ENCODE peak calls at places on chromosomes 13 and 19, in five cellular contexts. One of them, this sample, is unnamed.

GRCh38 chr13:69565334-69565733 is 542.3 kb upstream of the ATXN8OS start:
- DNase-seq in RWPE1: no peak
- DNase-seq in posterior vena cava: no peak
- DNase-seq in activated CD4-positive, alpha-beta T cell treated with anti-CD3 and anti-CD28 coated beads for 24 hours: no peak
- DNase-seq in NCI-H1048: no peak
- DNase-seq in this sample: no peak

GRCh38 chr13:100596516-100596915 is 7.9 kb upstream of the GGACT start:
- DNase-seq in posterior vena cava: no peak
- DNase-seq in NCI-H1048: no peak
- DNase-seq in activated CD4-positive, alpha-beta T cell treated with anti-CD3 and anti-CD28 coated beads for 24 hours: no peak
- DNase-seq in RWPE1: no peak
- DNase-seq in this sample: no peak

GRCh38 chr19:47447470-47448359 is 24.0 kb downstream of the SLC8A2 start:
- DNase-seq in posterior vena cava: no peak
- DNase-seq in RWPE1: peak; percentile 88
- DNase-seq in activated CD4-positive, alpha-beta T cell treated with anti-CD3 and anti-CD28 coated beads for 24 hours: peak; percentile 31
- DNase-seq in NCI-H1048: no peak
- DNase-seq in this sample: no peak

GRCh38 chr13:101157261-101157660 is 259.0 kb downstream of the NALCN start:
- DNase-seq in posterior vena cava: no peak
- DNase-seq in RWPE1: no peak
- DNase-seq in NCI-H1048: no peak
- DNase-seq in activated CD4-positive, alpha-beta T cell treated with anti-CD3 and anti-CD28 coated beads for 24 hours: no peak
- DNase-seq in this sample: no peak

GRCh38 chr13:94641432-94641941 is 39.8 kb downstream of the GPR180 start:
- DNase-seq in activated CD4-positive, alpha-beta T cell treated with anti-CD3 and anti-CD28 coated beads for 24 hours: no peak
- DNase-seq in RWPE1: peak; percentile 34
- DNase-seq in NCI-H1048: no peak
- DNase-seq in posterior vena cava: no peak
- DNase-seq in this sample: no peak

GRCh38 chr19:41166888-41167804 is 25.9 kb upstream of the CYP2S1 start:
- DNase-seq in NCI-H1048: no peak
- DNase-seq in RWPE1: no peak
- DNase-seq in posterior vena cava: no peak
- DNase-seq in activated CD4-positive, alpha-beta T cell treated with anti-CD3 and anti-CD28 coated beads for 24 hours: no peak
- DNase-seq in this sample: no peak

GRCh38 chr13:41456768-41457588 is at the start of gene RGCC:
- DNase-seq in RWPE1: peak; percentile 30
- DNase-seq in NCI-H1048: no peak
- DNase-seq in activated CD4-positive, alpha-beta T cell treated with anti-CD3 and anti-CD28 coated beads for 24 hours: peak; percentile 79
- DNase-seq in posterior vena cava: peak; percentile 96
- DNase-seq in this sample: peak; percentile 53

GRCh38 chr13:90427322-90428272 is 919.9 kb upstream of the MIR17HG start:
- DNase-seq in activated CD4-positive, alpha-beta T cell treated with anti-CD3 and anti-CD28 coated beads for 24 hours: no peak
- DNase-seq in RWPE1: no peak
- DNase-seq in posterior vena cava: no peak
- DNase-seq in NCI-H1048: no peak
- DNase-seq in this sample: no peak

GRCh38 chr19:35720163-35720524 is 2.3 kb downstream of the KMT2B start:
- DNase-seq in NCI-H1048: no peak
- DNase-seq in activated CD4-positive, alpha-beta T cell treated with anti-CD3 and anti-CD28 coated beads for 24 hours: no peak
- DNase-seq in RWPE1: no peak
- DNase-seq in posterior vena cava: peak; percentile 74
- DNase-seq in this sample: no peak

GRCh38 chr13:40102854-40103253 is 447.4 kb downstream of the COG6 start:
- DNase-seq in activated CD4-positive, alpha-beta T cell treated with anti-CD3 and anti-CD28 coated beads for 24 hours: peak; percentile 84
- DNase-seq in posterior vena cava: no peak
- DNase-seq in NCI-H1048: no peak
- DNase-seq in RWPE1: peak; percentile 68
- DNase-seq in this sample: no peak

This sample was measured in GM18507.